ENCODE peak calls at places on chromosomes 11 and 22, in four cellular contexts. J, N, C and X are unnamed samples.

GRCh38 chr11:71164621-71165020 is 87.8 kb downstream of the SHANK2 start:
- DNase-seq in J (no peak), C (no peak), N (no peak), X (no peak)

GRCh38 chr22:48340191-48340590 is 1487.5 kb downstream of the BRD1 start:
- DNase-seq in J (no peak), C (no peak), N (no peak), X (no peak)

GRCh38 chr11:112776834-112777793 is 184.1 kb upstream of the NCAM1 start:
- DNase-seq in J (no peak), N (no peak), C (no peak), X (no peak)

GRCh38 chr11:43852057-43852636 is 28.5 kb upstream of the ALKBH3 start:
- DNase-seq in C (peak), J (no peak), N (peak), X (no peak)

GRCh38 chr22:40805699-40806203 is 13.4 kb downstream of the SLC25A17 start:
- DNase-seq in C (no peak), N (no peak), J (no peak), X (no peak)

GRCh38 chr11:118895093-118896039 is 11.7 kb downstream of the CXCR5 start:
- DNase-seq in J (no peak), C (no peak), N (peak), X (no peak)

GRCh38 chr11:97739892-97740782 is 1280.6 kb upstream of the CNTN5 start:
- DNase-seq in C (no peak), N (no peak), J (no peak), X (no peak)

GRCh38 chr22:46036558-46037408 is 59.8 kb upstream of the WNT7B start:
- DNase-seq in N (peak), J (no peak), C (no peak), X (no peak)

GRCh38 chr11:107733518-107733917 is 21.7 kb upstream of the SLN start:
- DNase-seq in J (no peak), C (no peak), N (no peak), X (no peak)

GRCh38 chr11:942853-943252 is 17.2 kb downstream of the AP2A2 start:
- DNase-seq in N (no peak), J (no peak), C (no peak), X (no peak)

GRCh38 chr22:20013382-20013871 is 3.2 kb downstream of the ARVCF start:
- DNase-seq in C (no peak), J (no peak), N (peak), X (no peak)

GRCh38 chr11:13103962-13104554 is 94.9 kb downstream of the RASSF10 start:
- DNase-seq in C (no peak), J (no peak), N (no peak), X (no peak)

GRCh38 chr22:28116261-28116673 is 197.2 kb upstream of the PITPNB start:
- DNase-seq in J (no peak), N (no peak), C (peak), X (no peak)

GRCh38 chr11:60950933-60951610 is 904 bp downstream of the SLC15A3 start:
- DNase-seq in J (no peak), C (no peak), N (no peak), X (no peak)

GRCh38 chr22:46068176-46068907 is 82.0 kb upstream of the PPARA start:
- DNase-seq in J (no peak), C (no peak), N (no peak), X (no peak)

GRCh38 chr22:39970742-39971141 is 10.5 kb downstream of the TMA7B start:
- DNase-seq in J (no peak), C (no peak), N (no peak), X (no peak)

GRCh38 chr11:70174846-70175764 is 28.0 kb upstream of the FADD start:
- DNase-seq in J (no peak), C (no peak), N (no peak), X (no peak)

GRCh38 chr11:120431633-120432032 is 79.9 kb upstream of the GRIK4 start:
- DNase-seq in J (no peak), N (no peak), C (no peak), X (no peak)

GRCh38 chr22:48302657-48303359 is 1524.9 kb downstream of the BRD1 start:
- DNase-seq in N (no peak), J (no peak), C (no peak), X (no peak)

GRCh38 chr11:61650781-61651571 is 29.2 kb upstream of the DAGLA start:
- DNase-seq in N (no peak), J (no peak), C (no peak), X (no peak)

GRCh38 chr11:128196235-128196634 is 391.1 kb downstream of the ETS1 start:
- DNase-seq in J (no peak), C (no peak), N (no peak), X (no peak)

GRCh38 chr11:63682045-63682915 is 980 bp downstream of the RTN3 start:
- DNase-seq in C (no peak), N (peak), J (no peak), X (no peak)

GRCh38 chr11:83070878-83071640 is 638 bp downstream of the RAB30 start:
- DNase-seq in C (no peak), N (no peak), J (no peak), X (no peak)

GRCh38 chr11:82796970-82797594 is 63.4 kb upstream of the FAM181B start:
- DNase-seq in C (no peak), J (no peak), N (no peak), X (no peak)

GRCh38 chr22:37455896-37456295 is 28.6 kb upstream of the ELFN2 start:
- DNase-seq in J (no peak), C (no peak), N (no peak), X (no peak)

GRCh38 chr11:126113515-126113957 is 50.9 kb upstream of the CDON start:
- DNase-seq in C (peak), J (no peak), N (no peak), X (no peak)

GRCh38 chr22:42169055-42169469 is 38.5 kb upstream of the CYP2D6 start:
- DNase-seq in N (peak), J (peak), C (peak), X (no peak)

GRCh38 chr11:44615913-44616806 is 50.7 kb downstream of the CD82 start:
- DNase-seq in J (no peak), C (no peak), N (no peak), X (no peak)

GRCh38 chr11:1487851-1488574 is 1.4 kb upstream of the MOB2 start:
- DNase-seq in J (no peak), N (no peak), C (no peak), X (no peak)

GRCh38 chr11:125175896-125176575 is 11.5 kb downstream of the PKNOX2 start:
- DNase-seq in C (no peak), N (no peak), J (no peak), X (no peak)

GRCh38 chr11:119426142-119426541 is 3.2 kb upstream of the THY1 start:
- DNase-seq in J (no peak), N (no peak), C (no peak), X (no peak)

GRCh38 chr11:80586464-80586863 is 1145.6 kb upstream of the TENM4 start:
- DNase-seq in N (no peak), C (no peak), J (no peak), X (no peak)

GRCh38 chr22:39114157-39114511 is 17.1 kb downstream of the APOBEC3H start:
- DNase-seq in N (no peak), C (no peak), J (no peak), X (no peak)

GRCh38 chr11:110130642-110131238 is 37.5 kb downstream of the ZC3H12C start:
- DNase-seq in J (no peak), N (no peak), C (no peak), X (no peak)

GRCh38 chr22:45504703-45505341 is 2.1 kb downstream of the FBLN1 start:
- DNase-seq in N (no peak), C (no peak), J (no peak), X (no peak)